ENCODE peak calls at places on chromosomes 2 and 18, in eight cellular contexts. One of them, this sample, is unnamed.

GRCh38 chr2:33763671-33764310 is 164.7 kb upstream of the FAM98A start:
- DNase-seq in epithelial cell of proximal tubule: no peak
- DNase-seq in iris pigment epithelial cell: no peak
- DNase-seq in adrenal gland: no peak
- DNase-seq in body of pancreas: no peak
- DNase-seq in hypothalamus: no peak
- DNase-seq in NCI-H345: no peak
- DNase-seq in occipital lobe: no peak
- DNase-seq in this sample: no peak

GRCh38 chr2:128623776-128624424 is 305.2 kb upstream of the HS6ST1 start:
- DNase-seq in epithelial cell of proximal tubule: no peak
- DNase-seq in iris pigment epithelial cell: peak; percentile 95
- DNase-seq in adrenal gland: no peak
- DNase-seq in body of pancreas: no peak
- DNase-seq in hypothalamus: no peak
- DNase-seq in NCI-H345: no peak
- DNase-seq in occipital lobe: no peak
- DNase-seq in this sample: no peak

GRCh38 chr2:19979932-19980331 is 10.0 kb downstream of the WDR35 start:
- DNase-seq in epithelial cell of proximal tubule: no peak
- DNase-seq in iris pigment epithelial cell: peak; percentile 35
- DNase-seq in adrenal gland: no peak
- DNase-seq in body of pancreas: no peak
- DNase-seq in hypothalamus: no peak
- DNase-seq in NCI-H345: no peak
- DNase-seq in occipital lobe: no peak
- DNase-seq in this sample: no peak

GRCh38 chr2:2904721-2905340 is 472.8 kb downstream of the EIPR1 start:
- DNase-seq in epithelial cell of proximal tubule: no peak
- DNase-seq in iris pigment epithelial cell: no peak
- DNase-seq in adrenal gland: no peak
- DNase-seq in body of pancreas: no peak
- DNase-seq in hypothalamus: no peak
- DNase-seq in NCI-H345: no peak
- DNase-seq in occipital lobe: no peak
- DNase-seq in this sample: no peak

GRCh38 chr2:12436483-12436882 is 280.3 kb upstream of the TRIB2 start:
- DNase-seq in epithelial cell of proximal tubule: no peak
- DNase-seq in iris pigment epithelial cell: peak; percentile 60
- DNase-seq in adrenal gland: no peak
- DNase-seq in body of pancreas: no peak
- DNase-seq in hypothalamus: no peak
- DNase-seq in NCI-H345: no peak
- DNase-seq in occipital lobe: no peak
- DNase-seq in this sample: no peak

GRCh38 chr2:204825681-204826080 is 280.4 kb downstream of the PARD3B start:
- DNase-seq in epithelial cell of proximal tubule: no peak
- DNase-seq in iris pigment epithelial cell: no peak
- DNase-seq in adrenal gland: no peak
- DNase-seq in body of pancreas: no peak
- DNase-seq in hypothalamus: no peak
- DNase-seq in NCI-H345: no peak
- DNase-seq in occipital lobe: no peak
- DNase-seq in this sample: no peak

GRCh38 chr2:238794050-238794449 is 53.8 kb upstream of the TWIST2 start:
- DNase-seq in epithelial cell of proximal tubule: no peak
- DNase-seq in iris pigment epithelial cell: no peak
- DNase-seq in adrenal gland: no peak
- DNase-seq in body of pancreas: no peak
- DNase-seq in hypothalamus: no peak
- DNase-seq in NCI-H345: no peak
- DNase-seq in occipital lobe: no peak
- DNase-seq in this sample: no peak

GRCh38 chr2:240126731-240127130 is 9.4 kb downstream of the COPS9 start:
- DNase-seq in epithelial cell of proximal tubule: no peak
- DNase-seq in iris pigment epithelial cell: no peak
- DNase-seq in adrenal gland: no peak
- DNase-seq in body of pancreas: no peak
- DNase-seq in hypothalamus: no peak
- DNase-seq in NCI-H345: no peak
- DNase-seq in occipital lobe: no peak
- DNase-seq in this sample: no peak

GRCh38 chr2:47867205-47867604 is 39.1 kb downstream of the FBXO11 start:
- DNase-seq in epithelial cell of proximal tubule: peak; percentile 66
- DNase-seq in iris pigment epithelial cell: peak; percentile 84
- DNase-seq in adrenal gland: peak; percentile 56
- DNase-seq in body of pancreas: peak; percentile 41
- DNase-seq in hypothalamus: no peak
- DNase-seq in NCI-H345: no peak
- DNase-seq in occipital lobe: no peak
- DNase-seq in this sample: no peak

GRCh38 chr2:8251291-8251690 is 430.6 kb upstream of the ID2 start:
- DNase-seq in epithelial cell of proximal tubule: no peak
- DNase-seq in iris pigment epithelial cell: no peak
- DNase-seq in adrenal gland: no peak
- DNase-seq in body of pancreas: no peak
- DNase-seq in hypothalamus: no peak
- DNase-seq in NCI-H345: no peak
- DNase-seq in occipital lobe: no peak
- DNase-seq in this sample: no peak

GRCh38 chr18:76351961-76352581 is 143.0 kb downstream of the ZNF516 start:
- DNase-seq in epithelial cell of proximal tubule: peak; percentile 16
- DNase-seq in iris pigment epithelial cell: peak; percentile 83
- DNase-seq in adrenal gland: peak; percentile 13
- DNase-seq in body of pancreas: peak; percentile 27
- DNase-seq in hypothalamus: no peak
- DNase-seq in NCI-H345: peak; percentile 87
- DNase-seq in occipital lobe: no peak
- DNase-seq in this sample: no peak

GRCh38 chr2:99403524-99403923 is 66.3 kb downstream of the EIF5B start:
- DNase-seq in epithelial cell of proximal tubule: peak; percentile 36
- DNase-seq in iris pigment epithelial cell: peak; percentile 38
- DNase-seq in adrenal gland: no peak
- DNase-seq in body of pancreas: no peak
- DNase-seq in hypothalamus: no peak
- DNase-seq in NCI-H345: no peak
- DNase-seq in occipital lobe: no peak
- DNase-seq in this sample: no peak

GRCh38 chr2:137943948-137944347 is 20.3 kb upstream of the HNMT start:
- DNase-seq in epithelial cell of proximal tubule: no peak
- DNase-seq in iris pigment epithelial cell: no peak
- DNase-seq in adrenal gland: no peak
- DNase-seq in body of pancreas: no peak
- DNase-seq in hypothalamus: no peak
- DNase-seq in NCI-H345: no peak
- DNase-seq in occipital lobe: no peak
- DNase-seq in this sample: no peak

This sample was measured in T follicular helper cell.